ENCODE peak calls at places on chromosomes 16 and 17, in six cellular contexts. M, U, P, A, S and R are unnamed samples.

GRCh38 chr17:21523482-21524210 is 147.5 kb downstream of the KCNJ12 start:
- DNase-seq in M (no peak), U (no peak), P (no peak), A (no peak), S (no peak), R (no peak)

GRCh38 chr17:77867308-77867781 is 91.2 kb upstream of the TNRC6C start:
- DNase-seq in M (no peak), U (no peak), P (no peak), A (peak), S (no peak), R (no peak)

GRCh38 chr17:80970044-80970761 is 21.4 kb upstream of the CHMP6 start:
- DNase-seq in M (no peak), U (no peak), P (no peak), A (peak), S (no peak), R (no peak)

GRCh38 chr16:57735755-57736418 is at the start of gene KATNB1:
- DNase-seq in M (no peak), U (no peak), P (no peak), A (no peak), S (no peak), R (no peak)

GRCh38 chr16:3285131-3285530 is 1.8 kb downstream of the ZNF263 start:
- DNase-seq in M (no peak), U (no peak), P (no peak), A (no peak), S (no peak), R (no peak)

GRCh38 chr17:29145289-29146058 is 34.7 kb downstream of the MYO18A start:
- DNase-seq in M (peak), U (peak), P (no peak), A (peak), S (no peak), R (peak)

GRCh38 chr16:84700518-84701277 is 898 bp downstream of the USP10 start:
- DNase-seq in M (no peak), U (no peak), P (no peak), A (no peak), S (peak), R (peak)

GRCh38 chr17:16433514-16433913 is 18.1 kb downstream of the TRPV2 start:
- DNase-seq in M (no peak), U (no peak), P (no peak), A (no peak), S (no peak), R (no peak)

GRCh38 chr17:65630502-65630901 is 69.1 kb upstream of the AXIN2 start:
- DNase-seq in M (no peak), U (no peak), P (no peak), A (no peak), S (no peak), R (no peak)